ENCODE peak calls at places on chromosomes 1 and 21, in seven cellular contexts. One of them, this sample, is unnamed.
A peak's percentile ranks its signal among the peaks of the same experiment; 100 is the strongest.

GRCh38 chr1:3684031-3684430 is 31.7 kb downstream of the TP73 start:
- DNase-seq in suprapubic skin: no peak
- DNase-seq in adipocyte: no peak
- DNase-seq in CD8-positive, alpha-beta T cell: no peak
- DNase-seq in aorta: no peak
- DNase-seq in tibial nerve: no peak
- DNase-seq in cardiac fibroblast: no peak
- DNase-seq in this sample: no peak

GRCh38 chr1:183783342-183783741 is 21.6 kb upstream of the RGL1 start:
- DNase-seq in suprapubic skin: no peak
- DNase-seq in adipocyte: peak; percentile 59
- DNase-seq in CD8-positive, alpha-beta T cell: no peak
- DNase-seq in aorta: no peak
- DNase-seq in tibial nerve: no peak
- DNase-seq in cardiac fibroblast: peak; percentile 61
- DNase-seq in this sample: no peak

GRCh38 chr1:151787689-151788088 is 2.6 kb downstream of the TDRKH start:
- DNase-seq in suprapubic skin: no peak
- DNase-seq in adipocyte: no peak
- DNase-seq in CD8-positive, alpha-beta T cell: no peak
- DNase-seq in aorta: no peak
- DNase-seq in tibial nerve: no peak
- DNase-seq in cardiac fibroblast: no peak
- DNase-seq in this sample: no peak

GRCh38 chr21:29181799-29182470 is 51.5 kb downstream of the MAP3K7CL start:
- DNase-seq in suprapubic skin: no peak
- DNase-seq in adipocyte: peak; percentile 86
- DNase-seq in CD8-positive, alpha-beta T cell: no peak
- DNase-seq in aorta: no peak
- DNase-seq in tibial nerve: no peak
- DNase-seq in cardiac fibroblast: peak; percentile 94
- DNase-seq in this sample: peak; percentile 71

GRCh38 chr1:78718566-78718965 is 68.9 kb downstream of the IFI44 start:
- DNase-seq in suprapubic skin: no peak
- DNase-seq in adipocyte: peak; percentile 5
- DNase-seq in CD8-positive, alpha-beta T cell: no peak
- DNase-seq in aorta: no peak
- DNase-seq in tibial nerve: no peak
- DNase-seq in cardiac fibroblast: peak; percentile 42
- DNase-seq in this sample: no peak

GRCh38 chr1:203276916-203277535 is 28.3 kb upstream of the BTG2 start:
- DNase-seq in suprapubic skin: no peak
- DNase-seq in adipocyte: no peak
- DNase-seq in CD8-positive, alpha-beta T cell: no peak
- DNase-seq in aorta: no peak
- DNase-seq in tibial nerve: no peak
- DNase-seq in cardiac fibroblast: no peak
- DNase-seq in this sample: no peak

GRCh38 chr1:160519542-160520435 is 3.3 kb downstream of the SLAMF6 start:
- DNase-seq in suprapubic skin: no peak
- DNase-seq in adipocyte: no peak
- DNase-seq in CD8-positive, alpha-beta T cell: no peak
- DNase-seq in aorta: no peak
- DNase-seq in tibial nerve: no peak
- DNase-seq in cardiac fibroblast: no peak
- DNase-seq in this sample: no peak

GRCh38 chr1:179781962-179782361 is 38.9 kb downstream of the FAM163A start:
- DNase-seq in suprapubic skin: no peak
- DNase-seq in adipocyte: peak; percentile 12
- DNase-seq in CD8-positive, alpha-beta T cell: no peak
- DNase-seq in aorta: no peak
- DNase-seq in tibial nerve: no peak
- DNase-seq in cardiac fibroblast: peak; percentile 63
- DNase-seq in this sample: no peak

GRCh38 chr1:203287109-203287893 is 18.0 kb upstream of the BTG2 start:
- DNase-seq in suprapubic skin: no peak
- DNase-seq in adipocyte: no peak
- DNase-seq in CD8-positive, alpha-beta T cell: peak; percentile 78
- DNase-seq in aorta: peak; percentile 86
- DNase-seq in tibial nerve: no peak
- DNase-seq in cardiac fibroblast: peak; percentile 40
- DNase-seq in this sample: no peak

GRCh38 chr21:16195476-16195875 is 465.7 kb downstream of the USP25 start:
- DNase-seq in suprapubic skin: no peak
- DNase-seq in adipocyte: peak; percentile 80
- DNase-seq in CD8-positive, alpha-beta T cell: no peak
- DNase-seq in aorta: no peak
- DNase-seq in tibial nerve: no peak
- DNase-seq in cardiac fibroblast: peak; percentile 83
- DNase-seq in this sample: no peak

GRCh38 chr1:183097438-183098051 is 74.3 kb downstream of the LAMC1 start:
- DNase-seq in suprapubic skin: no peak
- DNase-seq in adipocyte: peak; percentile 87
- DNase-seq in CD8-positive, alpha-beta T cell: no peak
- DNase-seq in aorta: no peak
- DNase-seq in tibial nerve: no peak
- DNase-seq in cardiac fibroblast: peak; percentile 84
- DNase-seq in this sample: no peak

GRCh38 chr1:9655127-9655723 is 3.7 kb downstream of the PIK3CD start:
- DNase-seq in suprapubic skin: no peak
- DNase-seq in adipocyte: no peak
- DNase-seq in CD8-positive, alpha-beta T cell: peak; percentile 44
- DNase-seq in aorta: no peak
- DNase-seq in tibial nerve: no peak
- DNase-seq in cardiac fibroblast: no peak
- DNase-seq in this sample: no peak

GRCh38 chr1:56688522-56689026 is 43.5 kb downstream of the PRKAA2 start:
- DNase-seq in suprapubic skin: no peak
- DNase-seq in adipocyte: peak; percentile 50
- DNase-seq in CD8-positive, alpha-beta T cell: no peak
- DNase-seq in aorta: no peak
- DNase-seq in tibial nerve: no peak
- DNase-seq in cardiac fibroblast: peak; percentile 83
- DNase-seq in this sample: no peak

GRCh38 chr1:178379807-178380206 is 117.0 kb downstream of the CLEC20A start:
- DNase-seq in suprapubic skin: no peak
- DNase-seq in adipocyte: no peak
- DNase-seq in CD8-positive, alpha-beta T cell: no peak
- DNase-seq in aorta: no peak
- DNase-seq in tibial nerve: no peak
- DNase-seq in cardiac fibroblast: no peak
- DNase-seq in this sample: no peak

GRCh38 chr1:156705321-156705917 is at the start of gene CRABP2:
- DNase-seq in suprapubic skin: no peak
- DNase-seq in adipocyte: peak; percentile 59
- DNase-seq in CD8-positive, alpha-beta T cell: peak; percentile 19
- DNase-seq in aorta: peak; percentile 86
- DNase-seq in tibial nerve: no peak
- DNase-seq in cardiac fibroblast: no peak
- DNase-seq in this sample: no peak

GRCh38 chr1:100419072-100419471 is 66.8 kb downstream of the CDC14A start:
- DNase-seq in suprapubic skin: no peak
- DNase-seq in adipocyte: no peak
- DNase-seq in CD8-positive, alpha-beta T cell: no peak
- DNase-seq in aorta: no peak
- DNase-seq in tibial nerve: no peak
- DNase-seq in cardiac fibroblast: no peak
- DNase-seq in this sample: no peak

GRCh38 chr1:100423832-100424337 is 71.6 kb downstream of the CDC14A start:
- DNase-seq in suprapubic skin: no peak
- DNase-seq in adipocyte: no peak
- DNase-seq in CD8-positive, alpha-beta T cell: peak; percentile 31
- DNase-seq in aorta: no peak
- DNase-seq in tibial nerve: no peak
- DNase-seq in cardiac fibroblast: no peak
- DNase-seq in this sample: no peak

GRCh38 chr1:100422065-100422464 is 69.8 kb downstream of the CDC14A start:
- DNase-seq in suprapubic skin: no peak
- DNase-seq in adipocyte: no peak
- DNase-seq in CD8-positive, alpha-beta T cell: no peak
- DNase-seq in aorta: no peak
- DNase-seq in tibial nerve: no peak
- DNase-seq in cardiac fibroblast: no peak
- DNase-seq in this sample: no peak
- H3K4me3 ChIP-seq in suprapubic skin: no peak overlapping the region
- H3K4me3 ChIP-seq in adipocyte: no peak overlapping the region
- H3K4me3 ChIP-seq in CD8-positive, alpha-beta T cell: no peak overlapping the region
- H3K4me3 ChIP-seq in aorta: no peak overlapping the region
- H3K4me3 ChIP-seq in tibial nerve: no peak overlapping the region
- H3K4me3 ChIP-seq in cardiac fibroblast: no peak overlapping the region
- H3K4me3 ChIP-seq in this sample: no peak overlapping the region

DNA sequence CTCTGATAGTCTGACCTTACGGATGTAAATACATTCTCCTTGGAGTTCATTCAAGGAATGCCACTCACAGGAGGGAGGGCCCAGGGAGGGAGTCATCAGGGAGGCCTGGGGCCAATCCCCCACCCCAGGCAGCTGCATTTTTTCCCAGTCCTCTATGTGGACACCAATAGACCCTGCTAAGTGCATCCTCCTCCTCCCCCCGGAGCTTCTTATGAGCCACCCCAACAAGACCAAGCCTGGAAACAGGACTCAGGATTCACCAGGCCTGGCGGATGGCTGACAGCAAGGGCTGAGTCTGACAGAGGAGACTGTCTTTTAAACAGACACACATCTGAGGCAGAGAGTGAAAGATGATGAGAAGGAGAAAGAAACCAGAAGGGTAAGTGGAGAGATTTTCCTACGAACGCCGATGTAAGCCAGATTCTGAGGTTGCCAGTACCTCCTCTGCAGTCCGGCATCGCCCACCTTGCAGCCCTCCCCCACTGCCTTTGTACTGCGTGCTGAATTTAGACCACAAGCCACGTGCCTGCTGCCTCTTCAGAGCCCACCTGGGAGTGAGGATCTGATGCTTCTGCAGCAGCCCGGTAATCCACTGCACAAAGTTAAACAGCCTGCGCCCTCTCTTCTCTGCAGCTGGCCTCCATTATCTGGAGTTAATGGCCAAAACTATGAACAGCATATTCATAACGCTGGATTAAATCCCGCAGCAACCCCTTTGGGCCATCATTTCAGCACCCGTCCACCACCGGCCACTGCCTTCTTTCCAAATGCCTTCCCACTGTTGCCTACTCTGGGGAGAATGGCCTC is 17.6 kb upstream of the SFPQ start:
- DNase-seq in suprapubic skin: no peak
- DNase-seq in adipocyte: no peak
- DNase-seq in CD8-positive, alpha-beta T cell: no peak
- DNase-seq in aorta: no peak
- DNase-seq in tibial nerve: no peak
- DNase-seq in cardiac fibroblast: no peak
- DNase-seq in this sample: no peak
- H3K4me3 ChIP-seq in suprapubic skin: no peak overlapping the region
- H3K4me3 ChIP-seq in adipocyte: no peak overlapping the region
- H3K4me3 ChIP-seq in CD8-positive, alpha-beta T cell: no peak overlapping the region
- H3K4me3 ChIP-seq in aorta: no peak overlapping the region
- H3K4me3 ChIP-seq in tibial nerve: no peak overlapping the region
- H3K4me3 ChIP-seq in cardiac fibroblast: no peak overlapping the region
- H3K4me3 ChIP-seq in this sample: no peak overlapping the region

DNA sequence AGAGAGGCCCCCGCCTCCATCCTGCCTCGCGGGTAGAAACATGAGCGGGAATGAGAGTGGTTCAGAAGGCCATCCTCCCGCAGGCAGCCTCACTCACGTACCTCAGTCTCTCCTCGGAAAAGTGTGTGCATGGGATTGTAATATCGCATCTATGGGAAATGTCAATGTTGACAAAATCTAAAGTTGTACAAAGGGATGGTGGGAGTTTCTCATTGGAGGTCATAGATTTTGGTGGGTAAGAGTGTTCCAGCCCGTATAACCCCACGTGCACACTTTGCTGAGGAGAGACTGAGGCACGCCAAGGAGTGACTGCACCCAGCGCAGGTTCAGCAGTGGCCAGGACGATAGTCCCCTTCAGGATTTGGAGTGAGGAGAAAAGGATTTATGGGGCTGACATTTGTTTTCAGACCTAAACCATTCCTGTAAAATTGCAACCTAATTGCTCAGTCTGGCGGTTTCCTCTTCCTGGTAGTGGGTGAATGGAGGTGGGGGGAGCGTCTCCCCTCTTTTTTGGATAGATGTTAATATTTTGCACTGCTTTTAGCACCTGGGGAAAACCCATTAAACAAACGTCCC is 59.6 kb downstream of the GALNT2 start:
- DNase-seq in suprapubic skin: no peak
- DNase-seq in adipocyte: no peak
- DNase-seq in CD8-positive, alpha-beta T cell: no peak
- DNase-seq in aorta: no peak
- DNase-seq in tibial nerve: no peak
- DNase-seq in cardiac fibroblast: no peak
- DNase-seq in this sample: no peak
- H3K4me3 ChIP-seq in suprapubic skin: no peak overlapping the region
- H3K4me3 ChIP-seq in adipocyte: no peak overlapping the region
- H3K4me3 ChIP-seq in CD8-positive, alpha-beta T cell: no peak overlapping the region
- H3K4me3 ChIP-seq in aorta: no peak overlapping the region
- H3K4me3 ChIP-seq in tibial nerve: no peak overlapping the region
- H3K4me3 ChIP-seq in cardiac fibroblast: no peak overlapping the region
- H3K4me3 ChIP-seq in this sample: no peak overlapping the region

GRCh38 chr1:44784094-44785026 is 3.6 kb downstream of the BEST4 start:
- DNase-seq in suprapubic skin: no peak
- DNase-seq in adipocyte: no peak
- DNase-seq in CD8-positive, alpha-beta T cell: no peak
- DNase-seq in aorta: peak; percentile 78
- DNase-seq in tibial nerve: no peak
- DNase-seq in cardiac fibroblast: no peak
- DNase-seq in this sample: no peak

GRCh38 chr1:44785027-44785376 is 3.0 kb downstream of the BEST4 start:
- DNase-seq in suprapubic skin: no peak
- DNase-seq in adipocyte: no peak
- DNase-seq in CD8-positive, alpha-beta T cell: no peak
- DNase-seq in aorta: peak; percentile 73
- DNase-seq in tibial nerve: no peak
- DNase-seq in cardiac fibroblast: no peak
- DNase-seq in this sample: no peak

GRCh38 chr1:44786138-44786840 is 1.7 kb downstream of the BEST4 start:
- DNase-seq in suprapubic skin: no peak
- DNase-seq in adipocyte: peak; percentile 70
- DNase-seq in CD8-positive, alpha-beta T cell: peak; percentile 74
- DNase-seq in aorta: peak; percentile 89
- DNase-seq in tibial nerve: no peak
- DNase-seq in cardiac fibroblast: peak; percentile 58
- DNase-seq in this sample: no peak

GRCh38 chr1:44786841-44787426 is 1.0 kb downstream of the BEST4 start:
- DNase-seq in suprapubic skin: no peak
- DNase-seq in adipocyte: no peak
- DNase-seq in CD8-positive, alpha-beta T cell: no peak
- DNase-seq in aorta: peak; percentile 67
- DNase-seq in tibial nerve: no peak
- DNase-seq in cardiac fibroblast: no peak
- DNase-seq in this sample: no peak

DNA sequence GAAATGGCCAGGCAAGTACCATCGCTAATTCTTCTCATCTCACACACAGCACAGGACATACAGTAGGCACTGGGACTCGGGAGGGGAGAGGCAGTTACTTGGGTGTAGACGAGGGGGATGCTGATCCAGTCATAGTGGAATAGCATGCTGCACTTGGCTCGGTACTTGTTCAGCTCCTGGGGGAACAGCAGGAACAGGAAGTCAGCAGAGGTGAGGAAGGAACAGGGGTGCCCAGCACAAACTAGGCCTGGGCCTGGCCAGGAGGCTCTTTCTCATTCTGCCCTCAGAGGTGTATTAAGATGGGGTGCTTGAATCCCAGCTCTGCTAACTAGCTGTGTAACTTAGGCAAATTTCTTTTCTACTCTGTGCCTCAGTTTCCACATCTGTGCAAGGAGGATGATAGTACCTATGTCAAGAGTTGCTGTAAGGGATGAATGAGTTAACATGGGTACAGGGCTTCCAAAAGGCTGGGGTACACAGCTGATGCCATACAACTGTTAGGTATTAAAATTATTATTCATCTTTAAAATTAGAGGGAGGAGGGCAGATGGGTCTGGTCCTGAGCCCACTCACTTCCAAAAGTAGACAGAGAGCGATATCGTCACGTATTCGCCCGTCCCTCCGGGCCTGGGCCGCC is 2.4 kb downstream of the BEST4 start:
- DNase-seq in suprapubic skin: no peak
- DNase-seq in adipocyte: no peak
- DNase-seq in CD8-positive, alpha-beta T cell: no peak
- DNase-seq in aorta: no peak
- DNase-seq in tibial nerve: no peak
- DNase-seq in cardiac fibroblast: no peak
- DNase-seq in this sample: no peak
- H3K4me3 ChIP-seq in suprapubic skin: peak overlapping the region; percentile 57
- H3K4me3 ChIP-seq in adipocyte: peak overlapping the region; percentile 69
- H3K4me3 ChIP-seq in CD8-positive, alpha-beta T cell: peak overlapping the region; percentile 94
- H3K4me3 ChIP-seq in aorta: no peak overlapping the region
- H3K4me3 ChIP-seq in tibial nerve: peak overlapping the region; percentile 58
- H3K4me3 ChIP-seq in cardiac fibroblast: peak overlapping the region; percentile 47
- H3K4me3 ChIP-seq in this sample: no peak overlapping the region

This sample was measured in AG09309.